ENCODE peak calls at places on chromosome X, in four cellular contexts. S, F, Z and I are unnamed samples.

GRCh38 chrX:130263016-130263415 is 5.7 kb downstream of the ZNF280C start:
- DNase-seq in S (no peak), F (peak), Z (no peak), I (no peak)

GRCh38 chrX:40154229-40154852 is 56.6 kb upstream of the BCOR start:
- DNase-seq in S (no peak), F (no peak), Z (peak), I (no peak)

GRCh38 chrX:54182864-54183613 is at the start of gene FAM120C:
- DNase-seq in S (peak), F (peak), Z (peak), I (peak)

GRCh38 chrX:120823554-120823953 is 52.1 kb downstream of the CT47B1 start:
- DNase-seq in S (no peak), F (no peak), Z (no peak), I (peak)

GRCh38 chrX:34918856-34919255 is 23.7 kb upstream of the FAM47B start:
- DNase-seq in S (no peak), F (peak), Z (peak), I (peak)

GRCh38 chrX:43328358-43328946 is 327.6 kb upstream of the MAOA start:
- DNase-seq in S (no peak), F (no peak), Z (no peak), I (no peak)

GRCh38 chrX:119753639-119754257 is 4.6 kb upstream of the SOWAHD start:
- DNase-seq in S (peak), F (peak), Z (peak), I (no peak)

GRCh38 chrX:12494400-12495138 is 296.6 kb upstream of the PRPS2 start:
- DNase-seq in S (no peak), F (no peak), Z (no peak), I (no peak)

GRCh38 chrX:136768469-136769084 is 12.2 kb downstream of the ARHGEF6 start:
- DNase-seq in S (peak), F (peak), Z (no peak), I (peak)

GRCh38 chrX:104922206-104922621 is 298.3 kb downstream of the TEX13A start:
- DNase-seq in S (peak), F (peak), Z (peak), I (peak)

GRCh38 chrX:35115205-35115604 is 172.6 kb downstream of the FAM47B start:
- DNase-seq in S (no peak), F (peak), Z (no peak), I (no peak)

GRCh38 chrX:37959212-37960021 is 46.9 kb upstream of the SYTL5 start:
- DNase-seq in S (no peak), F (no peak), Z (no peak), I (no peak)

GRCh38 chrX:119118780-119119395 is 8.7 kb downstream of the KIAA1210 start:
- DNase-seq in S (peak), F (peak), Z (peak), I (peak)

GRCh38 chrX:23901065-23901464 is 6.7 kb downstream of the APOO start:
- DNase-seq in S (peak), F (peak), Z (no peak), I (no peak)

GRCh38 chrX:23901805-23902204 is 5.9 kb downstream of the APOO start:
- DNase-seq in S (peak), F (peak), Z (peak), I (peak)

GRCh38 chrX:23907106-23907495 is 637 bp downstream of the APOO start:
- DNase-seq in S (no peak), F (no peak), Z (peak), I (no peak)

GRCh38 chrX:23902419-23902818 is 5.3 kb downstream of the APOO start:
- DNase-seq in S (no peak), F (peak), Z (peak), I (peak)

DNA sequence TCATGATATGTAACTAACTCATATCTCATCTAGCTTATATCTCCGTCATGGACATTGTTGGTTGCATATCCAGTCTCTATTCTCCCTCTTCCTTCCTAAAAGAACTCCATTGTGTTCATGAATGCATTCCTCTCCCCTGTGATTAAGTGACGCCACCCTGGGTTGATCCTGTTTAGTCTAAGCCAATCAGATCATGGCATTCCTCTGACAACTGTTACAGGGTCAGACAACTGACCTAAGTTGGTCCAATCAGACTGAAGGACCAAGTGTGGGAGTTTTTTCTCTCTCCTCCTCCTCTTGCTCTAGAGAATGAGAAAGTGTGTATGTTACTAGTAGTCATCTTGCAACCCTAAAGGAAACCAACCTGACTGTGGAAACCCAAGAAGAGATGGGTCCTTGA is 3.6 kb downstream of the APOO start:
- DNase-seq in S (no peak), F (peak), Z (peak), I (no peak)
- H3K9ac ChIP-seq in S (no peak), F (no peak), Z (no peak), I (no peak)

DNA sequence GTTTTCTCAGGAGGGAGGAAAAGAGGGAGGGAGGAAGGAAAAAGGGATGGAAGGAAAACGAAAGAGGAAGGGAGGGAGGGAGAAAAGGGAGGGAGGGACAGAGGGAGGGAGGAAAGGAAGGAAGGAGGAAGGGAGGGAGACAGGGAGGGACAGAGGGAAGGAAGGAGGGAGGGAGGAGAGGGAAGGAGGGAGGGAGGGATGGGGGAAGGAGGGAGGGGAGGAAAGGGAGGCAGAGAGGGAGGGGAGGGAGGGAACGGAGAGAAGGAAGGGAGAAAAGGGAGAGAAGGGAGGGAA is 15.4 kb downstream of the DHRSX start:
- DNase-seq in S (no peak), F (peak), Z (no peak), I (no peak)
- H3K9ac ChIP-seq in S (no peak), F (peak), Z (no peak), I (no peak)

DNA sequence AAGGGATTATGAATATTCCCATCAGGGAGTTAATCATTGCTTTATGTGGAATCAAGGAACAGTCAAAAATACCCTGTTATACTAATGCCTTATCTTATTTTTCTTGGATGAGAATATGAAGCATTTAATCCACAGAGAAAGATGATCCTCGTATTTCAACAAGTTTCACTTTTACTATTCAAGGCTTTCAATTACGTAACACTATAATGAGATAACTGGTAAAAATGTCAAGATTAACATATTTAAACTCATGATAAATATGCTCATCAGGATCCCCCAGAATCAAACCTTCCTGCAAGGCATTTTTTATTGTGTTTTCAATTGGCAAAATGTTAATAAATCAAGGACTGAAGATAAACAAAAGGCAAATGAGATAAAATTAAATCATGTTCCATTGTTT is 5.1 kb downstream of the ZXDA start:
- DNase-seq in S (no peak), F (peak), Z (no peak), I (no peak)
- H3K9ac ChIP-seq in S (no peak), F (no peak), Z (no peak), I (no peak)

GRCh38 chrX:18426004-18426320 is 554 bp downstream of the CDKL5 start:
- DNase-seq in S (no peak), F (no peak), Z (no peak), I (no peak)
- H3K9ac ChIP-seq in S (peak), F (peak), Z (no peak), I (peak)